ENCODE peak calls at places on chromosomes 2 and 18, in four cellular contexts. M is HFFc6, P is endothelial cell, Y is IMR-90. S is an unnamed sample.

GRCh38 chr2:96523659-96524481 is 12.7 kb upstream of the ARID5A start:
- DNase-seq in M (peak), P (no peak), Y (peak), S (peak)

GRCh38 chr2:51812138-51812866 is 780.4 kb upstream of the NRXN1 start:
- DNase-seq in M (peak), P (no peak), Y (peak), S (peak)

GRCh38 chr2:43220982-43221659 is 5.3 kb downstream of the ZFP36L2 start:
- DNase-seq in M (peak), P (peak), Y (peak), S (peak)

GRCh38 chr2:7288484-7288883 is 371.3 kb downstream of the RNF144A start:
- DNase-seq in M (no peak), P (no peak), Y (no peak), S (no peak)

GRCh38 chr18:21955757-21956652 is 213.4 kb upstream of the GATA6 start:
- DNase-seq in M (peak), P (peak), Y (peak), S (peak)

GRCh38 chr2:3267869-3268704 is 109.5 kb downstream of the EIPR1 start:
- DNase-seq in M (no peak), P (no peak), Y (no peak), S (no peak)

GRCh38 chr2:239772721-239773120 is 252.4 kb downstream of the NDUFA10 start:
- DNase-seq in M (no peak), P (no peak), Y (no peak), S (no peak)

GRCh38 chr2:133422946-133423345 is 145.3 kb downstream of the NCKAP5 start:
- DNase-seq in M (no peak), P (no peak), Y (peak), S (peak)

GRCh38 chr18:12765127-12765526 is 62.3 kb downstream of the PSMG2 start:
- DNase-seq in M (no peak), P (no peak), Y (no peak), S (no peak)

GRCh38 chr2:160205511-160205910 is 5.4 kb upstream of the ITGB6 start:
- DNase-seq in M (peak), P (no peak), Y (peak), S (peak)

GRCh38 chr2:126657146-126657635 is 1.2 kb downstream of the GYPC start:
- DNase-seq in M (peak), P (no peak), Y (peak), S (peak)

GRCh38 chr2:152425765-152426710 is 91.1 kb downstream of the FMNL2 start:
- DNase-seq in M (no peak), P (no peak), Y (no peak), S (peak)

GRCh38 chr2:160228141-160228963 is 28.3 kb upstream of the ITGB6 start:
- DNase-seq in M (peak), P (no peak), Y (peak), S (peak)

GRCh38 chr18:54386043-54386442 is 28.3 kb downstream of the C18orf54 start:
- DNase-seq in M (no peak), P (no peak), Y (no peak), S (no peak)

GRCh38 chr2:43216629-43217028 is 9.8 kb downstream of the ZFP36L2 start:
- DNase-seq in M (no peak), P (no peak), Y (no peak), S (no peak)

GRCh38 chr2:173117678-173118077 is 42.0 kb downstream of the MAP3K20 start:
- DNase-seq in M (no peak), P (no peak), Y (no peak), S (no peak)

GRCh38 chr2:143686585-143687164 is 557.5 kb downstream of the ARHGAP15 start:
- DNase-seq in M (peak), P (peak), Y (peak), S (peak)

GRCh38 chr2:6958616-6959235 is 41.5 kb downstream of the RNF144A start:
- DNase-seq in M (no peak), P (no peak), Y (no peak), S (no peak)

GRCh38 chr2:164826293-164827243 is 15.1 kb downstream of the COBLL1 start:
- DNase-seq in M (peak), P (no peak), Y (peak), S (peak)

GRCh38 chr2:240963376-240964220 is 34.8 kb upstream of the SNED1 start:
- DNase-seq in M (no peak), P (no peak), Y (no peak), S (no peak)

GRCh38 chr2:45009303-45009927 is at the start of gene SIX2:
- DNase-seq in M (peak), P (peak), Y (peak), S (peak)

GRCh38 chr2:219175928-219176817 is 552 bp downstream of the CNPPD1 start:
- DNase-seq in M (peak), P (no peak), Y (peak), S (peak)

GRCh38 chr2:218397502-218398436 is 1.9 kb upstream of the CTDSP1 start:
- DNase-seq in M (peak), P (peak), Y (peak), S (peak)

GRCh38 chr2:109647636-109648035 is 33.5 kb downstream of the SOWAHC start:
- DNase-seq in M (peak), P (no peak), Y (peak), S (peak)

GRCh38 chr2:240333985-240334384 is 101.5 kb upstream of the GPC1 start:
- DNase-seq in M (no peak), P (no peak), Y (peak), S (peak)

GRCh38 chr2:174035981-174036742 is 71.0 kb upstream of the SP3 start:
- DNase-seq in M (no peak), P (no peak), Y (peak), S (peak)

GRCh38 chr2:86592547-86593230 is 29.4 kb upstream of the CHMP3 start:
- DNase-seq in M (no peak), P (no peak), Y (peak), S (peak)

GRCh38 chr18:63189817-63190216 is 129.8 kb downstream of the BCL2 start:
- DNase-seq in M (no peak), P (no peak), Y (no peak), S (no peak)

GRCh38 chr2:37789988-37790387 is 118.5 kb upstream of the CDC42EP3 start:
- DNase-seq in M (no peak), P (no peak), Y (peak), S (no peak)

GRCh38 chr2:110828330-110828729 is 96.0 kb downstream of the ACOXL start:
- DNase-seq in M (no peak), P (no peak), Y (no peak), S (peak)

GRCh38 chr2:20599861-20600461 is 50.9 kb downstream of the HS1BP3 start:
- DNase-seq in M (no peak), P (no peak), Y (no peak), S (no peak)

GRCh38 chr2:231412616-231412963 is 17.1 kb downstream of the B3GNT7 start:
- DNase-seq in M (no peak), P (no peak), Y (no peak), S (no peak)

GRCh38 chr2:218317832-218318231 is 25.5 kb upstream of the TMBIM1 start:
- DNase-seq in M (no peak), P (no peak), Y (no peak), S (no peak)

DNA sequence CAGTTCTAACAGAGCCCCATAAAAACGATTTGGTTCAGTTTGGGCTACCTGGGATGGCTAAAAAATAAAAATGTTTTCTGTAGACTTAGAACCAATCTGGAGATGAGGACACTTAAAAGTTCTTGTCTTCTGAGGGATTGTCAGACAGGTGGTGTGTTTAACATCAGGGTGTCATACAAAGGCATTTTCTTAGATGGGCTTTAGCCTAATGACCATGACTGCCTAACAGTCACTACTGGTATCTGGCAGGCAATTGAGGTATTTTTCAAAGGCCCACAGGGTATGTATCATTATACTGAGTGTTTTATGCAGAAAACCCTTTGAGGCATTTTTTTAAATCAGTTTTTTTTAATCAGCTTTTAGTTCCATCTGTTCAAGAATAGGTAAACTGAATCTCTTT is 341.4 kb downstream of the PARD3B start:
- DNase-seq in M (no peak), P (no peak), Y (no peak), S (no peak)
- TF ChIP-seq CTCF in M (no peak), P (no peak), Y (no peak), S (no peak)

GRCh38 chr18:14974576-14974975 is 226.6 kb downstream of the ANKRD30B start:
- DNase-seq in M (no peak), P (no peak), Y (no peak), S (no peak)

GRCh38 chr18:14978191-14978590 is 230.2 kb downstream of the ANKRD30B start:
- DNase-seq in M (no peak), P (no peak), Y (no peak), S (no peak)

GRCh38 chr18:14978962-14979535 is 231.1 kb downstream of the ANKRD30B start:
- DNase-seq in M (no peak), P (peak), Y (no peak), S (no peak)

GRCh38 chr18:14975431-14975830 is 227.5 kb downstream of the ANKRD30B start:
- DNase-seq in M (no peak), P (no peak), Y (no peak), S (no peak)

GRCh38 chr18:14976736-14977430 is 228.9 kb downstream of the ANKRD30B start:
- DNase-seq in M (no peak), P (no peak), Y (no peak), S (peak)
- TF ChIP-seq CTCF in M (no peak), P (no peak), Y (no peak), S (peak)

DNA sequence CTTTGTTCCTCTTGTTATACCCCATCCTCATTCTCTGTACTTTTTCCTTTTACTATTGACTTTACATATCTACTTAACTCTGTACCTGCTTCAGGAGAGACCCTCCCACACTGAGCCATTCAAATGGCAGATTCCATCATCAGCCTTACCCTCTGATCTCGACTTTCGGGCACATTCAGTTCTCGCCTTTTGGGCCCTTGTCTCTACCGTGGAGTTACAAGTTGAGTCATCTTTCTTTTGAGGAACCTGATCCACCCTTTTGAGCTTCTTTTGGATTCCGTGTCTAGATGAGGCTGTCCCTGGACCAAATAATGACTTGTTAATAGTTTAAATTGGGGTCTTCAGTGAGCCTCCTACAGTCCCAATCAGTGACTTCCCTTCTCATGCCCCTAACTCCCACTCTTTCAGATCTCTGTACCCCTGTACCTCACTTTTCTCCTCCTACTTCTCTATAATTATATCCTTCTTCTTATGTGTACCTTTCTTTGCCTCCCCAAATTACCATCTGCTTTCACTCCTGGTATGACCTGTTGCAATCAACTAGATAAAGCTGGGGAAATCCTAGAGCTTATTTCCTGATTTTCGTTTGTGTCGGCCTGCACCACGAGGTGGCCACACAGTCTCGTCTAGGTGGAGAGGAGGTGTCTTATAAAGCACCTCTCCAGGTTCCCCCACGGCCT is 17.2 kb downstream of the SP110 start:
- DNase-seq in M (no peak), P (no peak), Y (no peak), S (no peak)
- TF ChIP-seq CTCF in M (no peak), P (no peak), Y (no peak), S (no peak)

DNA sequence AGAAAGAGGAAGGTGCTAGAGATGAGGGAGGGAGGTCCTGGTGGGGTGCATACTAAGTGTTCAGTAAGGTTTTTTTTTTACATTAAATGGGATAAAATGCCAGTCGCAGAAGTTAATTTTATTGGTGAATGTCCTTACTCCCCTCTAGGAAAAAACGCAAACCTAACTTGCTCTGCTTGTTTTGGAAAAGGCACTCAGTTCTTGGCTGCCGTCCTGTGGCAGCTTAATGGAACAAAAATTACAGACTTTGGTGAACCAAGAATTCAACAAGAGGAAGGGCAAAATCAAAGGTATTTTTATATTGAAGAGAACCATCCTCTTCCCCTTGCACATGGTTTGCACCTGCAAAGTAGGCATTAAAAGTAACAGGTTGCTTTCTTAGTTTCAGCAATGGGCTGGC is 12.7 kb upstream of the IL18R1 start:
- DNase-seq in M (no peak), P (no peak), Y (no peak), S (peak)
- TF ChIP-seq CTCF in M (peak), P (no peak), Y (no peak), S (peak)

DNA sequence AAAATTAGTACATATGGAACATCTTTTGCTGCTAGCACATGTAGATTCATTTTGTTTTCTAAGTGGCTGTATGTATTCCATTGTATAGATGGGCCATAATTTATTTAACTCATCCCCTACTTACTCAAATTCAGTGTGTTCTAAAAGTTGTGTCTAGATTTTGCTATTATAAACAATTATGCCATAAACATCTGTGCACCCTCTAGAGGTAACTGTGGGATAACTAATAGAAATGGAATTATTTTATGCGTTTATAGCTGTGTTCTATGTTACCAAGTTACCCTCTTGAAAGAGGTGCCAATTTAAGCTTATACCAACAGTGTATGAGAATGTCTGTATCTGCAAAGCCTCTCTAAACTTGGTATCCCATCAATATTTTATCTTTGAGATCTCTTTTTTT is 100.4 kb downstream of the MMADHC start:
- DNase-seq in M (no peak), P (no peak), Y (no peak), S (no peak)
- TF ChIP-seq CTCF in M (peak), P (no peak), Y (no peak), S (no peak)

GRCh38 chr2:148565272-148565894 is 79.2 kb upstream of the EPC2 start:
- DNase-seq in M (no peak), P (peak), Y (no peak), S (peak)
- TF ChIP-seq CTCF in M (peak), P (peak), Y (no peak), S (peak)

GRCh38 chr18:10035306-10035991 is 121.6 kb downstream of the VAPA start:
- DNase-seq in M (peak), P (no peak), Y (no peak), S (peak)

GRCh38 chr18:10033038-10033437 is 119.2 kb downstream of the VAPA start:
- DNase-seq in M (no peak), P (no peak), Y (no peak), S (no peak)

GRCh38 chr18:10030816-10031541 is 117.2 kb downstream of the VAPA start:
- DNase-seq in M (no peak), P (no peak), Y (no peak), S (no peak)

GRCh38 chr18:10029711-10030110 is 115.9 kb downstream of the VAPA start:
- DNase-seq in M (no peak), P (no peak), Y (no peak), S (no peak)

DNA sequence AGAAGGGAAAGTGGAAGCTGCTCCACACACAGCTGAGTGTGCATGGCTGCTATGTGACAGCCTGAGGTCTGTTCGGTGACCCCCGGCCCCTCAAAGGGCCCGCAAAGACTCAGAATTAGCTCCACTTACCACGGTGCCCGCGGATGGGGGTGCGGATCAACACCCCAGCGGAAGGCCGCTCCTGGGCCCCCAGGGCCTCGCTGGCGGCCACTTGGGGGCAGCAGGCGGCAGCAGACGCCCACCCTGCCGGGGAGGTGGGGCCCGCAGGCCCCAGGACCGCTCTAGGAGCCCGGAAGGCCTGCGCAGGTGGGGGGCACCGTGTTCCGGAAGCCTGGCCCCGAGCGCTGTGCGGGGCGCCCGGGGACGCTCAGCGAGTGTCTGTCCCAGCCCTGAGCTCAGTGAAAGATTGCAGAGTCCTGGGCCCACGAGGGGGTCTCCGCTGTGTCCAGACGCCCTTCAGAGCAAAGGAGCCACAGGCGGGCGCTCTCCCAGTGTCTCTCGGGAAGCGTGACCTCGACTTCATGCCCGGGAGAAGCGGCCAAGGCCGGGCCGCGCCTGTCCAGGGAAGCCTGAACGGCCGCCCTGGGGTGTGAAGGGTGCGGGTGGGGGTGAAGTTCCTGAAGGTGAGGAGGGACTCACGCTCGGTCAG is 118.6 kb downstream of the VAPA start:
- DNase-seq in M (no peak), P (peak), Y (no peak), S (no peak)
- TF ChIP-seq CTCF in M (peak), P (no peak), Y (no peak), S (no peak)

GRCh38 chr2:47437287-47437686 is 34.3 kb downstream of the MSH2 start:
- DNase-seq in M (peak), P (no peak), Y (peak), S (peak)
- TF ChIP-seq CTCF in M (peak), P (no peak), Y (peak), S (peak)